ENCODE peak calls at places on chromosomes 5 and 9, in six cellular contexts. M, L, S, K, V and Q are unnamed samples.

GRCh38 chr9:14021871-14022525 is 291.9 kb downstream of the NFIB start:
- DNase-seq in M (no peak), V (peak), S (no peak), L (peak), K (no peak), Q (no peak)

GRCh38 chr5:177501874-177502678 is 4.7 kb upstream of the PDLIM7 start:
- DNase-seq in M (no peak), K (no peak), S (no peak), V (no peak), L (no peak), Q (no peak)

GRCh38 chr5:159242656-159243055 is 20.4 kb upstream of the UBLCP1 start:
- DNase-seq in M (no peak), L (no peak), S (no peak), K (no peak), V (peak), Q (no peak)

GRCh38 chr5:129664336-129664937 is 83.5 kb upstream of the MINAR2 start:
- DNase-seq in L (peak), V (peak), M (peak), S (no peak), K (peak), Q (no peak)

GRCh38 chr5:119578937-119579336 is 50.4 kb upstream of the FAM170A start:
- DNase-seq in K (peak), S (no peak), M (peak), V (peak), L (peak), Q (no peak)

GRCh38 chr9:3989915-3990314 is 310.0 kb downstream of the GLIS3 start:
- DNase-seq in M (no peak), V (no peak), L (no peak), S (no peak), K (no peak), Q (no peak)

GRCh38 chr5:72013741-72014703 is 93.3 kb upstream of the MAP1B start:
- DNase-seq in L (peak), V (peak), K (no peak), M (no peak), S (no peak), Q (no peak)

GRCh38 chr5:39714036-39714698 is 289.4 kb upstream of the DAB2 start:
- DNase-seq in M (peak), K (peak), V (peak), L (peak), S (peak), Q (no peak)

GRCh38 chr5:88692979-88693932 is 189.7 kb downstream of the MEF2C start:
- DNase-seq in S (no peak), K (no peak), V (peak), L (no peak), M (no peak), Q (no peak)

DNA sequence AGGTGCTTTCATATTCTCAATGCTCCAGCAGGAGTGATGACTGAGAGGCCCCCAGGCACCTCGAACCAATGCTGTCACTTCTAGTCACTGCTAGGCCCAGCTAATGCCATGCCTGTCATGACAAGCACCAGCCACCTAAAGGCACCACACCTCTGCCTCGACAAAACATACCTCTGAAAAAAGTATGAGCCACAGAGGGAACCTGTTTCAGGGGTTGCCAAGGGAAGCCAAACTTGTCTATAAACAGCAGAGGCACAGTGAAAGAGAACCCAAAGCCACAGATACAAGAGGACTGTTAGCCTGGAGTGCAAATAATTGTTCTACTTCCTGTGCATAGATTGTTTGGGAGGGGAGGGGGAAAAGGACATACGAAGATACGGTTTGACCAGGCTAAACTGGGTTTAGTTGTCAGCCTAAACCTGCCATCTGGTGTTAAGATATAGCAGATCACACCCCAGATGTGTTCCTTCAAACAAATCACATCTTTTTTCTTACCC is 45.9 kb downstream of the BNC2 start:
- DNase-seq in M (no peak), S (no peak), L (peak), K (peak), V (peak), Q (no peak)
- TF ChIP-seq CTCF in M (peak), S (no peak), L (peak), K (no peak), V (no peak), Q (peak)

GRCh38 chr5:29252390-29252789 is 1941.1 kb upstream of the CDH6 start:
- DNase-seq in S (no peak), L (no peak), K (no peak), V (no peak), M (no peak), Q (no peak)
- TF ChIP-seq CTCF in S (no peak), L (no peak), K (no peak), V (no peak), M (peak), Q (no peak)

DNA sequence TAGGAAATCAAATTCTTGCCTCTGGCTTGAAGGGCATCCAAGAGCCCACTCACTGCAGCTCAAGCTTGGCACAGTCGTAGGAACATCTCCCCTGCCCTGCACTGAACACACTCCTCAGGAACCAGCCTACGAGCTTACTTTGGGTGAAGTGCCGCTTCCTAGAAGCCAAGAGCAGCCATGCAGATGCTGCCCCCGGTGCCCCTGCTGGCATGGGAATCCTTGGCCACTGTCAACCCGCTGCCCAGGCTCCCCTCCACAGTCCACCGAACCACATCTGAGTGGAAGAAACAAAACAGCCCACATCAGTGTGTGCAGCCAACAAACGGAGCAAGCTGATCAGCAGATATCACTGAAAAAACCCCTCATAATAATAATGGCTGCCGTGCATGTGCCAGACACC is 89.8 kb downstream of the TMEM215 start:
- DNase-seq in M (no peak), L (no peak), S (no peak), K (no peak), V (no peak), Q (no peak)
- TF ChIP-seq CTCF in M (no peak), L (no peak), S (no peak), K (no peak), V (no peak), Q (no peak)

DNA sequence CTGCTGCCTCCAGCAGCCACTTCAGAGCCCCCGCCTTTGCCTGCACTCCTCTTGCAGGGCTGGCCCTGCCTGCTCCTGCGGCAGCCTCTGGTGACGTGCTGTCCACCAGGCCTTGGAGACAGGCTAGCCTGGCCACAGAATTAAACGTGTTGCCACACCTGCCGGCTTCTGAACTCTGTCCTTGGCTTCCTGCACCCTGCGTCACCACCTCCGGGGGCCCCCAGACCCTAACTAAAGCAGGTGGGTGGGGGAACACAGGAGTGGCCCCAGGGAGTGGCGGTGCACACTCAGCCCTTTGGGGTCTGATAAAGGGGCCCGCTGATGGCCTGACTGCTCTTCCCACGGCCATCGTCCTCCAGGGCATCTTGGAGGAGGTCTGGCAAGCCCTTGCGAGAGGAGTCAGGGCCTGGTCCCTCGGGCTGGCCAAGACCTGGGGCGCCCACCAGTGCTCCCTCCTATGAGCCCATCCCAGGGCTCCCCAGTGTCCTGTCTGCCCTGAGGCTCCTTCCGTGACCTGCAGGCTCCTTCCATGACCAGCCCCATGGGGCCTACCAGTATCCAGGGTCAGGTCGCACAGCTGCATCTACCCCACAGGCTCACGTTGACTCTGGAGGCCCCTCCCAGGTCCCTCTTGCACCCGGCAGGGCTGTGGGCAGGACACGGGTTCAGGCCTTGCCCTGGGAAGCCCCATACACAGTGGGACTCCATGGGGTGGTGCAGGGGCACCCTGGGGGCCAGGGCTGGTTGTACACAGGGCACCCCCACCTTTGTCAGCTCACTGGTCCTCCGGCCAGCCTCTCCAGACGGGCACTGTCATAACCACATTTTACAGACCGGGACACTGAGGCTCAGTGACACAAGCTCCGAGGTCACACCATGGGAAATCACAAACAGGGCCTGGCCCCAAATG is 1.0 kb upstream of the MAMDC4 start:
- DNase-seq in S (no peak), V (no peak), L (no peak), K (no peak), M (peak), Q (no peak)
- TF ChIP-seq CTCF in S (no peak), V (no peak), L (no peak), K (no peak), M (no peak), Q (no peak)

GRCh38 chr5:168020522-168021294 is 270.7 kb upstream of the WWC1 start:
- DNase-seq in S (no peak), L (no peak), V (no peak), K (peak), M (no peak), Q (no peak)
- TF ChIP-seq CTCF in S (no peak), L (peak), V (peak), K (no peak), M (peak), Q (peak)

GRCh38 chr5:35651002-35651756 is 33.5 kb downstream of the SPEF2 start:
- DNase-seq in M (peak), L (peak), S (peak), V (peak), K (peak), Q (no peak)
- TF ChIP-seq CTCF in M (peak), L (peak), S (peak), V (peak), K (peak), Q (peak)

DNA sequence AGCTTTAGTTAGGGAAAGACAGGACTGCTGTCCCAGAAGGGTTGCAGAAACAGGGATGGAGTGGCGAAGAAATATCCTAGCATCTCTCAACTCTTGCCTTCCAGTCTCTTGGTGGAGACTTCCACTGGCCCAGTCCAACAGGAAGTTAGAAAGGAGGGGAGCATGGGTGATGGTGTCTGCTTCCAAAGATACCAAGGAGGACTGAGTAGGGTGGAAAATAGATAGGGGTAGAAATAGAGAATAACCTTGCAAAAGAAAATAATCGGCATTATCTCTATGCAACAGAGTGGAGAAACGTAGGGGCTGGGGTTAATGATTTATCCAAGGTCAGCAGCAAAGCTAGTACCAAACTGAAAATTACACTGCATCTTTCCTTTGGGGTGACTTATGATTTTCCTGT is 242.3 kb downstream of the PSAT1 start:
- DNase-seq in V (no peak), S (no peak), L (no peak), K (no peak), M (no peak), Q (no peak)
- TF ChIP-seq CTCF in V (no peak), S (no peak), L (no peak), K (no peak), M (no peak), Q (no peak)

DNA sequence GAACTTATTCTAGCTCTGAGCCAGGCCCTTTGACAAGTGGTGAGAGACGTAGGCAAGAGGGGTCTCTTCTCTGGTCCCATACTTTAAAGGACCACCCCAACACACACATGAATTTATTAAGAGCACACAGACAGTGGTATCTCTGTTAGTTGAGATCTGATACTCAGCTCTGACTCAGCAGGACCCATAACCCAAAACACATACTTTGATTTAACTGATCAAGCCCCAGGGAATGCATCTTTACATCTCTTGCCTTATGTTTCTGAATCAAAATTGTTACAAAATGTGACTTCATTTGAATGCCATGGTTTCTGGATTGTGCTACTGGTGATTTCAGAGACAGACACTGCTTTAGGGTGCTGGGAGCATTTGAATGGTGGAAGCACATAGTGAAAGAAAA is 39.3 kb upstream of the MAMDC2 start:
- DNase-seq in V (no peak), M (no peak), S (no peak), L (peak), K (no peak), Q (no peak)
- TF ChIP-seq CTCF in V (no peak), M (no peak), S (no peak), L (no peak), K (no peak), Q (no peak)

DNA sequence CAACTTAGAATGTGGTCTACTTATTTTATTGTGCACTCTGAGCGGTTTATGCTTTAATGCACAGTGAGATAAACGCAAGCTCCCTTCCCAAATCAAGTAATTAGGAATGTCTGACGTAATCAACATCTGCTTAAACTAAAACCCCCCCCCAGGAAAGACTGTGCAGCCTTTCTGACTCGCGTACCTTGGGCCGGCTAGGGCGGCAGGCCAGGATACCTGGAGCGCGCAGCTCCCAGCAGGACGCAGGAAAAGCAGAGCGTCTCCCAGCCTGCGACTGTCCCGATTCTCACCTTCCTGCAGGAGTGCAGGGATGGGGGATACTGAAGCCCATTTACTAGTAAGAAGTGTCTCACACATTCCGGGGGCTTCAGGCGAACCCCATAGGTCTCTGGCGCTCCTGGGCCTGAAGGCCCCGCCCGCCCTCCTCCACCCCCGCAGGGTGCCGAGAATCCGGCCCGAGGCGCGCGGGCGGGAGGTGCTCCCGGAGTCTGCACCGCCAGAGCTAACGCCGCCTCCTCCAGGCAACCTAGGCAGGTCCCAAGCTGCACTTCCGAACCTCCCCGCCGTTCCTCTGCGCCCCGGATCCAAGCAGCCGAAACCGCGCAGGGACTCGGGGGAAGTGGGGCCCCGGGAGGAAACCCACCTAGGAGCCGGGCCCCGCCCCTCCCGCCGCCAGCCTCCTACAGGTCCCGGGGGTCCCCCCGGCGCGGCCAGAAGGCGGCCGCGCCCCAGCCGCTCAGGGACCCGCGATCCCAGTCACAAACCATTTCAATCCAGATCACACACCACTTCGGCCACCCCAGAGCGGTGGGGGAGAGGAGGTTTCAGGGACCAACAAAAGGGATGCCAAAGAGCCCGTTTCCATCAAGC is 1.4 kb downstream of the ROR2 start:
- DNase-seq in M (peak), L (peak), S (no peak), K (peak), V (peak), Q (peak)
- TF ChIP-seq CTCF in M (no peak), L (peak), S (no peak), K (peak), V (peak), Q (peak)